ENCODE peak calls at places on chromosomes 5 and 9, in four cellular contexts. W is A549, D is OCI-LY7, P is K562. K is an unnamed sample.

GRCh38 chr5:65061974-65062353 is 293.2 kb downstream of the CWC27 start:
- DNase-seq in P (no peak), D (peak; percentile 53), W (no peak), K (no peak)

GRCh38 chr5:137836997-137837396 is 30.7 kb upstream of the MYOT start:
- DNase-seq in P (no peak), D (no peak), W (no peak), K (no peak)

GRCh38 chr9:2180171-2180570 is 165.0 kb downstream of the SMARCA2 start:
- DNase-seq in D (no peak), P (no peak), W (no peak), K (no peak)

GRCh38 chr5:19713740-19714139 is 274.3 kb downstream of the CDH18 start:
- DNase-seq in P (no peak), W (no peak), D (no peak), K (no peak)

GRCh38 chr5:56815657-56816545 is 552 bp downstream of the MAP3K1 start:
- DNase-seq in W (peak; percentile 41), P (peak; percentile 29), D (peak; percentile 70), K (peak; percentile 38)

GRCh38 chr9:35487066-35487465 is 2.8 kb upstream of the RUSC2 start:
- DNase-seq in D (no peak), W (no peak), P (no peak), K (no peak)

GRCh38 chr5:72280655-72281069 is 39.4 kb downstream of the MRPS27 start:
- DNase-seq in P (peak; percentile 48), D (no peak), W (peak; percentile 63), K (no peak)

GRCh38 chr5:96509721-96510383 is 76.8 kb upstream of the PCSK1 start:
- DNase-seq in D (no peak), W (peak; percentile 90), P (no peak), K (no peak)

GRCh38 chr5:120405923-120406322 is 58.2 kb upstream of the PRR16 start:
- DNase-seq in P (no peak), W (no peak), D (no peak), K (no peak)

GRCh38 chr9:122122903-122123632 is 30.0 kb upstream of the TTLL11 start:
- DNase-seq in D (peak; percentile 73), W (peak; percentile 73), P (peak; percentile 84), K (peak; percentile 70)

GRCh38 chr9:35563791-35564197 is 41.3 kb upstream of the TESK1 start:
- DNase-seq in W (no peak), P (peak; percentile 38), D (no peak), K (peak; percentile 45)

GRCh38 chr5:94618029-94618492 is 343 bp downstream of the KIAA0825 start:
- DNase-seq in P (peak; percentile 58), W (peak; percentile 72), D (peak; percentile 16), K (peak; percentile 75)

GRCh38 chr9:81851340-81851739 is 76.9 kb upstream of the SPATA31D4 start:
- DNase-seq in P (no peak), W (no peak), D (no peak), K (no peak)

GRCh38 chr9:93093449-93094293 is 2.3 kb upstream of the CARD19 start:
- DNase-seq in D (peak; percentile 74), P (no peak), W (no peak), K (no peak)

GRCh38 chr5:145471026-145471425 is 364.1 kb downstream of the PRELID2 start:
- DNase-seq in P (no peak), D (no peak), W (no peak), K (no peak)

GRCh38 chr5:170753311-170753710 is 30.2 kb upstream of the GABRP start:
- DNase-seq in D (no peak), P (no peak), W (no peak), K (no peak)

GRCh38 chr9:97502984-97503861 is 1.8 kb downstream of the TMOD1 start:
- DNase-seq in D (no peak), P (peak; percentile 95), W (no peak), K (peak; percentile 25)

GRCh38 chr5:14450055-14450524 is 131.5 kb upstream of the OTULINL start:
- DNase-seq in W (no peak), P (no peak), D (no peak), K (no peak)

GRCh38 chr5:58851571-58851970 is 268.7 kb downstream of the RAB3C start:
- DNase-seq in P (no peak), D (no peak), W (no peak), K (no peak)

GRCh38 chr9:36163049-36163839 is 5.9 kb upstream of the CCIN start:
- DNase-seq in D (no peak), P (no peak), W (peak; percentile 74), K (no peak)

GRCh38 chr9:88781500-88782391 is 209.5 kb upstream of the S1PR3 start:
- DNase-seq in P (peak; percentile 84), D (no peak), W (peak; percentile 48), K (peak; percentile 50)

GRCh38 chr5:108637110-108637509 is 110.6 kb upstream of the FER start:
- DNase-seq in W (no peak), P (no peak), D (no peak), K (no peak)

GRCh38 chr5:83917261-83917908 is 196.7 kb upstream of the HAPLN1 start:
- DNase-seq in W (no peak), P (no peak), D (no peak), K (no peak)

GRCh38 chr5:83312672-83313071 is 158.9 kb upstream of the VCAN start:
- DNase-seq in P (no peak), D (no peak), W (no peak), K (no peak)

GRCh38 chr5:36689225-36689624 is 82.8 kb downstream of the SLC1A3 start:
- DNase-seq in D (no peak), P (no peak), W (no peak), K (no peak)

GRCh38 chr9:20685769-20686168 is 1.7 kb downstream of the FOCAD start:
- DNase-seq in P (no peak), D (no peak), W (no peak), K (no peak)
- TF ChIP-seq CTCF in P (no peak), D (no peak), W (no peak), K (no peak)

DNA sequence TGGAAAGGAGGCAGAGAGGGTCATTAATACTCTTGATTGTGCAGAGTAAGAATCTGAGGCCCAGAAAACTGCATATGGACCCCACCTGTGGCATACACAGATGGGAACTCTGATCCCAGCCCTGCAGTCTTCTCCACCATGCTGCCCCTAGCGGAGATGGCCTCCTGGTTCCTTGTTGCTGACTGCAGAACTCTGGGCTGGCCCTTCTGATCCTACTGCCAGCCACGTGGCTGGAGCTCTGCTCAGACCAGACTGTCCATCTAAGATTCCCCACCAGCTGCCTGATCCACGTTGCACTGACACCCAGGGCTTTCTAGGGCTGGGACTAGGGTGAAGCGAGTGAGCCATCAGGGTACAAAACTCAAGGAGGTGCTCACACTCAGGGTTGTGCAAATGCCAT is 245.7 kb upstream of the NR4A3 start:
- DNase-seq in W (peak; percentile 10), P (peak; percentile 31), D (no peak), K (no peak)
- TF ChIP-seq CTCF in W (no peak), P (peak; percentile 62), D (no peak), K (no peak)

DNA sequence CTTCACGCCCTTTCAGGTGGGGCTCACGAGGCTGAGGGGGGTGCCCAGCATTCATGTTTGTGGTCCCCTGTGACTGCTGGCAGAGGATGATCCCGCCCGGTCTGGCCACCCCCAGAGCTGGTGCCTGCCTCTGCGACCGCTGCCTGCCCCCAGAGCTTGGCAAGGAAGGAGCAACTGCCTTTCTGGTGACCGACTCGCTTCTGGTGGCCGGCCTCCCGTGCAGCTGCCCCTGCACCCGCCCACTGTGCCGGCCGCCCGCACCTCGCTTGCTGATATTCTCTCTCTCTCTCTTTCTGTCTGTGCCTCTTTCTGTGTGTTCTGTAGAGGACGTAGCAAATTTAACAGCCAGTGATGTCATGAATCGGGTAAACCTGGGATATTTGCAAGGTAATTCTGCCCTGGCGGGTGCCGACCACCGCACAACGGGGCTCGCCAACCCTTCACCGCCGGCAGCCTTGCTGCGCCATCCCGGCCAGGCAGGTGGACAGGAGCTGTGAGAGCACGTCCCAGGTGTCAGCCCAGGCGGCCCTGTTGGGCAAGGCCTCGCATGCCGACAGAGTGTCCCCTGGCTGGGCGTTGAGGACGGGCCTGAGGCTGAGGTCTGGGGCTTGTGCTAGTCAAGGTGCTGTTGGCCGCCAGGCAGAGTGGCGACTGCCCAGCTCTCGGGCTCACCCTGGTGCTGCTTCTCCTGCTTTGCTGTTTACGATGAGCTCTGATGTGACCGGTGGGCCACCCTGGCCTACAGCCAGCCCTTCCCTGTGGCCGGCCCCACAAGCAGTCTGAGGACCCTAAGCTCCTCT is 86.0 kb downstream of the KCNT1 start:
- DNase-seq in D (no peak), W (no peak), P (no peak), K (no peak)
- TF ChIP-seq CTCF in D (no peak), W (no peak), P (no peak), K (no peak)

GRCh38 chr5:113330533-113331200 is 104.1 kb downstream of the TSSK1B start:
- DNase-seq in P (peak; percentile 19), W (peak; percentile 20), D (peak; percentile 61), K (no peak)
- TF ChIP-seq CTCF in P (no peak), W (peak; percentile 41), D (peak; percentile 85), K (peak; percentile 11)

GRCh38 chr5:115831163-115831768 is 10.1 kb downstream of the ATG12 start:
- DNase-seq in W (peak; percentile 50), D (peak; percentile 48), P (peak; percentile 43), K (no peak)
- TF ChIP-seq CTCF in W (peak; percentile 78), D (peak; percentile 94), P (peak; percentile 65), K (peak; percentile 21)

GRCh38 chr5:41708604-41708940 is 161.7 kb downstream of the OXCT1 start:
- DNase-seq in P (no peak), D (no peak), W (no peak), K (no peak)

GRCh38 chr5:41707853-41708603 is 162.2 kb downstream of the OXCT1 start:
- DNase-seq in W (peak; percentile 27), P (peak; percentile 31), D (peak; percentile 7), K (no peak)
- TF ChIP-seq CTCF in W (no peak), P (peak; percentile 41), D (peak; percentile 71), K (no peak)

GRCh38 chr9:7844283-7844682 is 44.7 kb upstream of the DMAC1 start:
- DNase-seq in P (no peak), W (peak; percentile 27), D (peak; percentile 46), K (no peak)
- TF ChIP-seq CTCF in P (no peak), W (no peak), D (peak; percentile 73), K (no peak)

K was measured in lung.